ENCODE peak calls at places on chromosome 11, in four cellular contexts. W is H9, X is brain microvascular endothelial cell, V is iPS DF 6.9. K is an unnamed sample.

GRCh38 chr11:92861641-92862040 is 107.8 kb upstream of the MTNR1B start:
- DNase-seq in W (no peak), X (no peak), V (no peak), K (no peak)

GRCh38 chr11:8934735-8935478 is 2.2 kb upstream of the C11orf16 start:
- DNase-seq in W (no peak), X (peak), V (no peak), K (peak)

GRCh38 chr11:64372802-64373597 is 14.0 kb downstream of the RPS6KA4 start:
- DNase-seq in W (peak), X (no peak), V (no peak), K (no peak)

GRCh38 chr11:86174101-86175046 is 70.2 kb upstream of the EED start:
- DNase-seq in W (no peak), X (peak), V (no peak), K (peak)

GRCh38 chr11:44623321-44623715 is 57.9 kb downstream of the CD82 start:
- DNase-seq in W (peak), X (no peak), V (no peak), K (no peak)

GRCh38 chr11:120666121-120666639 is 154.6 kb downstream of the GRIK4 start:
- DNase-seq in W (peak), X (no peak), V (no peak), K (no peak)

GRCh38 chr11:15968461-15969130 is 387.8 kb downstream of the SOX6 start:
- DNase-seq in W (no peak), X (no peak), V (no peak), K (no peak)

GRCh38 chr11:35549787-35550186 is 24.4 kb upstream of the PAMR1 start:
- DNase-seq in W (no peak), X (peak), V (no peak), K (peak)

GRCh38 chr11:57776101-57776511 is 14.5 kb downstream of the CTNND1 start:
- DNase-seq in W (peak), X (no peak), V (no peak), K (peak)

GRCh38 chr11:28834877-28835276 is 726.7 kb downstream of the METTL15 start:
- DNase-seq in W (no peak), X (peak), V (no peak), K (peak)

GRCh38 chr11:13304655-13305340 is 27.2 kb downstream of the BMAL1 start:
- DNase-seq in W (no peak), X (no peak), V (no peak), K (no peak)

GRCh38 chr11:132056689-132057088 is 686.3 kb downstream of the NTM start:
- DNase-seq in W (no peak), X (peak), V (no peak), K (no peak)

GRCh38 chr11:63609536-63609935 is 4.7 kb downstream of the PLAAT3 start:
- DNase-seq in W (no peak), X (no peak), V (no peak), K (no peak)

GRCh38 chr11:26470992-26471391 is 101.1 kb downstream of the MUC15 start:
- DNase-seq in W (no peak), X (no peak), V (no peak), K (no peak)

GRCh38 chr11:120217526-120217925 is 6.7 kb downstream of the OAF start:
- DNase-seq in W (no peak), X (no peak), V (no peak), K (no peak)

GRCh38 chr11:112320668-112321067 is 60.0 kb upstream of the PLET1 start:
- DNase-seq in W (no peak), X (peak), V (no peak), K (peak)

GRCh38 chr11:95682552-95682951 is 107.0 kb downstream of the FAM76B start:
- DNase-seq in W (no peak), X (peak), V (no peak), K (peak)

GRCh38 chr11:13238879-13239514 is 38.6 kb upstream of the BMAL1 start:
- DNase-seq in W (peak), X (peak), V (peak), K (peak)

GRCh38 chr11:118193910-118194566 is 17.6 kb upstream of the SCN2B start:
- DNase-seq in W (no peak), X (no peak), V (no peak), K (no peak)

GRCh38 chr11:65625628-65626342 is 10.2 kb downstream of the PCNX3 start:
- DNase-seq in W (peak), X (no peak), V (no peak), K (no peak)

GRCh38 chr11:64643258-64643881 is 52.4 kb downstream of the SLC22A12 start:
- DNase-seq in W (peak), X (no peak), V (no peak), K (no peak)

GRCh38 chr11:113628912-113629311 is 77.2 kb downstream of the TMPRSS5 start:
- DNase-seq in W (peak), X (no peak), V (peak), K (no peak)

GRCh38 chr11:14118047-14118446 is 155.5 kb downstream of the SPON1 start:
- DNase-seq in W (no peak), X (no peak), V (no peak), K (no peak)

K was measured in NCI-H226.